ENCODE peak calls at places on chromosomes 12 and 14, in four cellular contexts. Z is mammary epithelial cell, D is neural progenitor cell, H is hepatocyte. R is an unnamed sample.
A peak's percentile ranks its signal among the peaks of the same experiment; 100 is the strongest.

GRCh38 chr14:61113561-61113960 is 132.5 kb downstream of the SLC38A6 start:
- DNase-seq in D (no peak), H (no peak), Z (no peak), R (no peak)

GRCh38 chr12:95608252-95609033 is 57.2 kb upstream of the USP44 start:
- DNase-seq in H (peak; percentile 45), D (no peak), Z (peak; percentile 89), R (no peak)

GRCh38 chr12:126191037-126191891 is 1126.0 kb downstream of the AACS start:
- DNase-seq in D (peak; percentile 64), Z (no peak), H (peak; percentile 15), R (no peak)

GRCh38 chr14:87966816-87967215 is 26.2 kb downstream of the GALC start:
- DNase-seq in D (no peak), Z (peak; percentile 57), H (no peak), R (no peak)

GRCh38 chr12:74033531-74033930 is 504.1 kb upstream of the ATXN7L3B start:
- DNase-seq in H (no peak), D (no peak), Z (no peak), R (no peak)

GRCh38 chr12:67517181-67517887 is 131.2 kb upstream of the DYRK2 start:
- DNase-seq in Z (peak; percentile 96), H (no peak), D (no peak), R (no peak)

GRCh38 chr12:3061129-3061857 is 15.9 kb upstream of the TSPAN9 start:
- DNase-seq in D (no peak), H (peak; percentile 59), Z (no peak), R (no peak)

GRCh38 chr14:95341564-95341963 is 21.9 kb upstream of the CLMN start:
- DNase-seq in H (no peak), Z (no peak), D (no peak), R (no peak)

GRCh38 chr14:96096639-96097610 is 57.8 kb downstream of the C14orf132 start:
- DNase-seq in H (no peak), D (no peak), Z (no peak), R (no peak)

GRCh38 chr14:38248629-38249028 is 7.3 kb downstream of the CLEC14A start:
- DNase-seq in H (no peak), D (peak; percentile 29), Z (no peak), R (no peak)

GRCh38 chr12:40584763-40585162 is 107.5 kb upstream of the CNTN1 start:
- DNase-seq in Z (no peak), D (no peak), H (no peak), R (no peak)

GRCh38 chr12:93039930-93040329 is 110.8 kb upstream of the EEA1 start:
- DNase-seq in H (no peak), Z (no peak), D (no peak), R (no peak)

GRCh38 chr14:74846968-74847549 is 28.9 kb downstream of the PROX2 start:
- DNase-seq in D (no peak), Z (peak; percentile 57), H (no peak), R (no peak)

GRCh38 chr14:101840649-101841365 is 79.3 kb downstream of the PPP2R5C start:
- DNase-seq in Z (no peak), H (no peak), D (no peak), R (no peak)

GRCh38 chr14:74595006-74595735 is 16.9 kb downstream of the LTBP2 start:
- DNase-seq in D (no peak), H (no peak), Z (no peak), R (no peak)

GRCh38 chr12:123498126-123498825 is 35.2 kb downstream of the RILPL1 start:
- DNase-seq in H (no peak), Z (no peak), D (no peak), R (no peak)

GRCh38 chr14:64760146-64760755 is 56.0 kb downstream of the PLEKHG3 start:
- DNase-seq in Z (peak; percentile 30), H (peak; percentile 68), D (peak; percentile 70), R (peak; percentile 39)

GRCh38 chr12:9367828-9368227 is 159.6 kb upstream of the PZP start:
- DNase-seq in H (no peak), Z (no peak), D (no peak), R (no peak)

GRCh38 chr12:89166525-89166934 is 185.8 kb downstream of the DUSP6 start:
- DNase-seq in D (no peak), H (no peak), Z (peak; percentile 60), R (no peak)

GRCh38 chr12:54068423-54069070 is 14.9 kb downstream of the HOXC4 start:
- DNase-seq in Z (peak; percentile 70), D (no peak), H (no peak), R (no peak)

GRCh38 chr12:124405592-124405991 is 110.7 kb downstream of the RFLNA start:
- DNase-seq in H (no peak), D (no peak), Z (no peak), R (no peak)

GRCh38 chr12:131720921-131721320 is 10.0 kb downstream of the SFSWAP start:
- DNase-seq in Z (peak; percentile 79), D (no peak), H (no peak), R (no peak)

GRCh38 chr12:57185906-57186508 is 30.6 kb upstream of the NXPH4 start:
- DNase-seq in H (no peak), Z (no peak), D (no peak), R (no peak)

GRCh38 chr14:85572845-85573244 is 42.9 kb downstream of the FLRT2 start:
- DNase-seq in Z (peak; percentile 87), H (no peak), D (no peak), R (no peak)

GRCh38 chr12:26611598-26611997 is 221.4 kb downstream of the ITPR2 start:
- DNase-seq in H (no peak), D (no peak), Z (no peak), R (no peak)

GRCh38 chr12:26610774-26611173 is 222.2 kb downstream of the ITPR2 start:
- DNase-seq in Z (no peak), D (no peak), H (no peak), R (no peak)

GRCh38 chr12:26612203-26612602 is 220.8 kb downstream of the ITPR2 start:
- DNase-seq in D (peak; percentile 11), H (no peak), Z (no peak), R (no peak)

GRCh38 chr12:26617513-26617912 is 215.5 kb downstream of the ITPR2 start:
- DNase-seq in Z (no peak), D (no peak), H (no peak), R (no peak)

GRCh38 chr12:26614217-26614616 is 218.8 kb downstream of the ITPR2 start:
- DNase-seq in H (peak; percentile 21), D (peak; percentile 53), Z (no peak), R (no peak)
- TF ChIP-seq CTCF in H (peak; percentile 45), D (peak; percentile 82), Z (peak; percentile 73), R (peak; percentile 23)

DNA sequence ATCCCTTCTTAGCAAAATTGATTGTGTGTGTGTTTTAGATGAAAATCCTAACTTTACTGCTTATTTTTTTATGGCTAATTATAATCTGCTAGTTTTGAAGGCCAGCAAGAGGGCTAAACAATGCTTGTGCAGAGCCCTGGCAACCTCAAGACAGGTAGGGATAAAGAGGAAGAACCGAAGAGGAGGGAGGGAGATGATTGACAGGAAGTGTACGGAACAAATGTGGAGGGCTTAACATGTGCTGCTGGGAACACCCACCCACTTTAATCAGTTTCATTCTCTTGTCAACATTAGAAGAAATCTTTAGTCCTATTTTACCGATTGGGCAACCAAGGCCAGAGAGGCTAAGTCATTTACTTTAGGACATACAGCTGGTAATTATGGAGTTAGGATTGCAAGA is 1.4 kb upstream of the WSCD2 start:
- DNase-seq in Z (no peak), H (no peak), D (no peak), R (no peak)
- H3K27me3 ChIP-seq in Z (peaks cover 2% of the 10 kb centered on the region), H (peaks cover 51% of the 10 kb centered on the region), D (peaks cover 13% of the 10 kb centered on the region), R (peaks cover 51% of the 10 kb centered on the region)

DNA sequence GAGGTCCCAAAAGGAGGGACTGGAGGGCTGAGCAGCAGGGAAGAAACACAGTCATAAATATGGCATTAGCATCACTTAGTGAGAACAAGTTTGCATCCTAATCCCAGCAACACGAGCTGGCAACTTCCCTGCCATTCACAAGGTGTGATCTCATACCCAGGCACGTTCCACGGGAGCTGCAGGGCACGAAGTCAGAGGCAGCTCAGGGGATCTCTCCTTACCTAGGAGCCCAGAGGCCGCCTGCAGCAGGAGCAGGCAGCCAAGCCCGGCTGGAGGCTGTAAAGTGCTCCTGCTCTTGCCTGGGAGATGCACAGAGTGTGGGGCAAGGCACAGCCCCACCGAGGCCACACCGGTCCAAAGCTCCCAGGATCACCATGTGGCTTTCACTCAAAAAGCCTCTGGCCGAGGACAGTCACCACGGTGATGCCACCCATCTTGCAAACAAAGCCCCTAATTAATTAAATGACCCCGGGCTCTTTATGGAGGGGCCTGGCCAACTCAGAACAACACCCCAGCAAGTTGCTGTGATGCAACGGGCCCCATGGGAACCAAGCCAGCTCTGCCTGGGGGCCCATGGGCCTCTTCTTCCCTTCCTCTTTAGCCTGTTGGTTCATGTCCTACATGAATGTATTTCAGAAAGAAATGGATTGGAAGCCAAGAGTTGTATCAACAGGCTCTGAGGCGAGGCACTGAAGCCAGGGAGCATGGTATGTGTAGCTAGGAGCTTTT is 26.5 kb downstream of the NUAK1 start:
- DNase-seq in H (no peak), D (no peak), Z (peak; percentile 93), R (no peak)
- H3K27ac ChIP-seq in H (no peak overlapping the region), D (no peak overlapping the region), Z (peak overlapping the region; percentile 97), R (no peak overlapping the region)

GRCh38 chr14:68248481-68249255 is 429.1 kb downstream of the RAD51B start:
- DNase-seq in H (peak; percentile 74), D (peak; percentile 77), Z (peak; percentile 35), R (no peak)

GRCh38 chr14:68249534-68250517 is 430.2 kb downstream of the RAD51B start:
- DNase-seq in Z (peak; percentile 27), H (peak; percentile 38), D (no peak), R (no peak)

GRCh38 chr14:68253381-68253780 is 433.8 kb downstream of the RAD51B start:
- DNase-seq in D (no peak), H (no peak), Z (no peak), R (no peak)

GRCh38 chr14:68251766-68252100 is 432.2 kb downstream of the RAD51B start:
- DNase-seq in Z (no peak), D (no peak), H (no peak), R (no peak)

GRCh38 chr14:68250950-68251765 is 431.6 kb downstream of the RAD51B start:
- DNase-seq in H (no peak), D (no peak), Z (peak; percentile 23), R (no peak)
- TF ChIP-seq CTCF in H (no peak), D (no peak), Z (peak; percentile 6), R (peak; percentile 54)

R was measured in CD4-positive, alpha-beta T cell.